ENCODE peak calls at places on chromosomes 1 and 21, in six cellular contexts. One of them, this sample, is unnamed.

GRCh38 chr1:207898260-207898659 is 12.7 kb downstream of the CD34 start:
- DNase-seq in neuronal stem cell: no peak
- DNase-seq in mesenchymal stem cell: no peak
- DNase-seq in mesendoderm: no peak
- DNase-seq in H9: no peak
- DNase-seq in IMR-90: no peak
- DNase-seq in this sample: no peak

GRCh38 chr21:16071082-16071481 is 341.3 kb downstream of the USP25 start:
- DNase-seq in neuronal stem cell: no peak
- DNase-seq in mesenchymal stem cell: no peak
- DNase-seq in mesendoderm: peak; percentile 16
- DNase-seq in H9: no peak
- DNase-seq in IMR-90: no peak
- DNase-seq in this sample: no peak

GRCh38 chr1:18997508-18997907 is 41.0 kb upstream of the IFFO2 start:
- DNase-seq in neuronal stem cell: no peak
- DNase-seq in mesenchymal stem cell: no peak
- DNase-seq in mesendoderm: no peak
- DNase-seq in H9: no peak
- DNase-seq in IMR-90: no peak
- DNase-seq in this sample: no peak

GRCh38 chr1:29576510-29576909 is 340.2 kb downstream of the PTPRU start:
- DNase-seq in neuronal stem cell: no peak
- DNase-seq in mesenchymal stem cell: no peak
- DNase-seq in mesendoderm: no peak
- DNase-seq in H9: no peak
- DNase-seq in IMR-90: no peak
- DNase-seq in this sample: no peak

GRCh38 chr1:151993734-151994496 is at the start of gene S100A10:
- DNase-seq in neuronal stem cell: no peak
- DNase-seq in mesenchymal stem cell: peak; percentile 77
- DNase-seq in mesendoderm: peak; percentile 90
- DNase-seq in H9: peak; percentile 70
- DNase-seq in IMR-90: peak; percentile 68
- DNase-seq in this sample: peak; percentile 73

GRCh38 chr1:204563780-204564179 is 47.6 kb downstream of the MDM4 start:
- DNase-seq in neuronal stem cell: no peak
- DNase-seq in mesenchymal stem cell: no peak
- DNase-seq in mesendoderm: no peak
- DNase-seq in H9: no peak
- DNase-seq in IMR-90: no peak
- DNase-seq in this sample: no peak

GRCh38 chr21:42063206-42063577 is 7.9 kb upstream of the UMODL1 start:
- DNase-seq in neuronal stem cell: no peak
- DNase-seq in mesenchymal stem cell: no peak
- DNase-seq in mesendoderm: no peak
- DNase-seq in H9: no peak
- DNase-seq in IMR-90: no peak
- DNase-seq in this sample: no peak

GRCh38 chr21:32940079-32941014 is 85.4 kb upstream of the OLIG2 start:
- DNase-seq in neuronal stem cell: peak; percentile 60
- DNase-seq in mesenchymal stem cell: peak; percentile 43
- DNase-seq in mesendoderm: peak; percentile 73
- DNase-seq in H9: peak; percentile 55
- DNase-seq in IMR-90: peak; percentile 43
- DNase-seq in this sample: no peak

GRCh38 chr1:227766015-227766634 is 30.9 kb downstream of the SNAP47 start:
- DNase-seq in neuronal stem cell: no peak
- DNase-seq in mesenchymal stem cell: no peak
- DNase-seq in mesendoderm: no peak
- DNase-seq in H9: no peak
- DNase-seq in IMR-90: peak; percentile 33
- DNase-seq in this sample: no peak

GRCh38 chr21:33036430-33037162 is 10.9 kb downstream of the OLIG2 start:
- DNase-seq in neuronal stem cell: no peak
- DNase-seq in mesenchymal stem cell: peak; percentile 55
- DNase-seq in mesendoderm: peak; percentile 21
- DNase-seq in H9: no peak
- DNase-seq in IMR-90: peak; percentile 71
- DNase-seq in this sample: peak; percentile 49

GRCh38 chr1:192559115-192560006 is 16.2 kb upstream of the RGS1 start:
- DNase-seq in neuronal stem cell: no peak
- DNase-seq in mesenchymal stem cell: peak; percentile 98
- DNase-seq in mesendoderm: peak; percentile 59
- DNase-seq in H9: no peak
- DNase-seq in IMR-90: peak; percentile 98
- DNase-seq in this sample: no peak

GRCh38 chr1:239816090-239816812 is 275.4 kb upstream of the FMN2 start:
- DNase-seq in neuronal stem cell: no peak
- DNase-seq in mesenchymal stem cell: peak; percentile 79
- DNase-seq in mesendoderm: peak; percentile 92
- DNase-seq in H9: peak; percentile 78
- DNase-seq in IMR-90: peak; percentile 55
- DNase-seq in this sample: no peak

GRCh38 chr1:247218252-247218651 is 37.6 kb upstream of the VN1R5 start:
- DNase-seq in neuronal stem cell: no peak
- DNase-seq in mesenchymal stem cell: no peak
- DNase-seq in mesendoderm: no peak
- DNase-seq in H9: no peak
- DNase-seq in IMR-90: no peak
- DNase-seq in this sample: no peak

GRCh38 chr1:24216730-24217129 is 29.6 kb upstream of the IFNLR1 start:
- DNase-seq in neuronal stem cell: no peak
- DNase-seq in mesenchymal stem cell: no peak
- DNase-seq in mesendoderm: no peak
- DNase-seq in H9: no peak
- DNase-seq in IMR-90: no peak
- DNase-seq in this sample: no peak

GRCh38 chr1:36486436-36487335 is 4.0 kb upstream of the CSF3R start:
- DNase-seq in neuronal stem cell: no peak
- DNase-seq in mesenchymal stem cell: peak; percentile 50
- DNase-seq in mesendoderm: no peak
- DNase-seq in H9: no peak
- DNase-seq in IMR-90: no peak
- DNase-seq in this sample: no peak

GRCh38 chr1:153750026-153750995 is 22.5 kb downstream of the INTS3 start:
- DNase-seq in neuronal stem cell: peak; percentile 38
- DNase-seq in mesenchymal stem cell: no peak
- DNase-seq in mesendoderm: peak; percentile 42
- DNase-seq in H9: no peak
- DNase-seq in IMR-90: no peak
- DNase-seq in this sample: no peak

GRCh38 chr1:243482237-243483022 is 226.6 kb downstream of the SDCCAG8 start:
- DNase-seq in neuronal stem cell: peak; percentile 38
- DNase-seq in mesenchymal stem cell: peak; percentile 55
- DNase-seq in mesendoderm: peak; percentile 92
- DNase-seq in H9: peak; percentile 69
- DNase-seq in IMR-90: peak; percentile 49
- DNase-seq in this sample: peak; percentile 69

GRCh38 chr1:234771642-234772344 is 161.8 kb upstream of the IRF2BP2 start:
- DNase-seq in neuronal stem cell: no peak
- DNase-seq in mesenchymal stem cell: no peak
- DNase-seq in mesendoderm: peak; percentile 55
- DNase-seq in H9: no peak
- DNase-seq in IMR-90: no peak
- DNase-seq in this sample: no peak

GRCh38 chr1:161733526-161733925 is 12.2 kb downstream of the FCRLB start:
- DNase-seq in neuronal stem cell: no peak
- DNase-seq in mesenchymal stem cell: peak; percentile 85
- DNase-seq in mesendoderm: no peak
- DNase-seq in H9: no peak
- DNase-seq in IMR-90: peak; percentile 93
- DNase-seq in this sample: no peak

GRCh38 chr1:43573066-43573799 is 42.5 kb downstream of the PTPRF start:
- DNase-seq in neuronal stem cell: no peak
- DNase-seq in mesenchymal stem cell: no peak
- DNase-seq in mesendoderm: no peak
- DNase-seq in H9: no peak
- DNase-seq in IMR-90: no peak
- DNase-seq in this sample: no peak

GRCh38 chr1:78047131-78047530 is 1.4 kb downstream of the GIPC2 start:
- DNase-seq in neuronal stem cell: no peak
- DNase-seq in mesenchymal stem cell: no peak
- DNase-seq in mesendoderm: no peak
- DNase-seq in H9: no peak
- DNase-seq in IMR-90: no peak
- DNase-seq in this sample: no peak
- H2BK15ac ChIP-seq in neuronal stem cell: no peak overlapping the region
- H2BK15ac ChIP-seq in mesenchymal stem cell: no peak overlapping the region
- H2BK15ac ChIP-seq in mesendoderm: no peak overlapping the region
- H2BK15ac ChIP-seq in H9: no peak overlapping the region
- H2BK15ac ChIP-seq in IMR-90: no peak overlapping the region
- H2BK15ac ChIP-seq in this sample: no peak overlapping the region

GRCh38 chr1:118588566-118588965 is 399.6 kb downstream of the TBX15 start:
- DNase-seq in neuronal stem cell: no peak
- DNase-seq in mesenchymal stem cell: no peak
- DNase-seq in mesendoderm: peak; percentile 16
- DNase-seq in H9: no peak
- DNase-seq in IMR-90: no peak
- DNase-seq in this sample: no peak

DNA sequence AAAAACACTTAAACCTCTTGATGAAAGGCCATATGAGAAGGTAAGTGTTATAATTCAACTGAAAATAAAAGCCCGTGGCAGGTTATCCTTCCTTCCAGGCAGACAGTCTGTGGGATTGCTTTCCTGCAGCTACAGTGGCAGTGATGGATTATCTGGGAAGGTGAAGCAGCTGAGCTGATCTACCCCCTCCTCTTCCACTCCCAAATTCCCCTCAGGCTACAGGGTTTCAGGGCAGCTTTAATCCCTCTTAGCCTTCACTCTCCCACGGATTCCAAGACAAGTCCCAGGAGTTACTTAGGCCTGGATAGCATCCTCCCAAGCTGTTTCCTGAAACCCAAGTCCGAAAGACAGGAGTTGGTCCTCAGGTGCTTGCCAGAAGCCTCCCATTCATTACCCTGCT is 398.7 kb downstream of the TBX15 start:
- DNase-seq in neuronal stem cell: no peak
- DNase-seq in mesenchymal stem cell: no peak
- DNase-seq in mesendoderm: peak; percentile 41
- DNase-seq in H9: no peak
- DNase-seq in IMR-90: no peak
- DNase-seq in this sample: no peak
- H2BK15ac ChIP-seq in neuronal stem cell: no peak overlapping the region
- H2BK15ac ChIP-seq in mesenchymal stem cell: no peak overlapping the region
- H2BK15ac ChIP-seq in mesendoderm: no peak overlapping the region
- H2BK15ac ChIP-seq in H9: no peak overlapping the region
- H2BK15ac ChIP-seq in IMR-90: no peak overlapping the region
- H2BK15ac ChIP-seq in this sample: no peak overlapping the region

DNA sequence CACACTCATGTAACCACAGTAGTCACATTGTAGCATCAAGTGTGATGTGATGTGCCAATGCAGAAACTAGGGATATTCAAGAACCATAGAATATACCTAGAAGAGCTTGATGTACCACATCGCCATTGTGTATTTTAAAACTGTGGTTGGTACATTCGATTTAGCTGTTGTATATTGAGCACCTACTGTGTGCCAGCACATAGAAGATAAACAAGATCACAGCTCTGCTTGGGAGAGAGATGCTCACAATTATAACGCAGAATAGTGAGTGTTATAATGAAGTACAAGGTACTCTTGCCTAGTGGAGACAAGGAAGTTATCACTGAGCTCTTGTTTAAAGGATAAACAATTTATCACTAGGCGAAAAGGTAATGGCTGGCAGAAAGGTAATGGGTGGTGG is 4.7 kb downstream of the BTF3L4 start:
- DNase-seq in neuronal stem cell: no peak
- DNase-seq in mesenchymal stem cell: no peak
- DNase-seq in mesendoderm: no peak
- DNase-seq in H9: no peak
- DNase-seq in IMR-90: no peak
- DNase-seq in this sample: no peak
- H2BK15ac ChIP-seq in neuronal stem cell: no peak overlapping the region
- H2BK15ac ChIP-seq in mesenchymal stem cell: no peak overlapping the region
- H2BK15ac ChIP-seq in mesendoderm: no peak overlapping the region
- H2BK15ac ChIP-seq in H9: no peak overlapping the region
- H2BK15ac ChIP-seq in IMR-90: no peak overlapping the region
- H2BK15ac ChIP-seq in this sample: no peak overlapping the region

DNA sequence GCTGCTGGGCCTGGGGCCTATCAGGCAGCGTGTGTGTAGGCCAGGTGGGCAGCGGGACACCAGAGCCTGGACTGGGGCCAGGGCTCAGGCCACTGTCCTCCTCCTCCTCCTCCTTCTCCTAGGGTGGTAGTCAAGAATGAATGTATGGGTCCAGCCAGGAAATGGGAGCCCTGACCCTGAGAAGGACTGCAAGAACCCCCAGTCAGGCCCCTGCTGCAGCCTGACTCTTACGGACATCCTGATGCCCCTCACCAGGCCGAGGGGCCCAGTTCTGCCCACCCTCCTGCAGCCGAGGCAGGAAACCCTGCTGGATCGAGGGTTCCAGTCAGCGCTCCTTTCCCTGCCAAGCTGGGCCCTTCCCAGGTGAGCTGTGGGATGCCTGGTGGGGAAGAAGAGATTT is 3.5 kb downstream of the SLFNL1 start:
- DNase-seq in neuronal stem cell: no peak
- DNase-seq in mesenchymal stem cell: no peak
- DNase-seq in mesendoderm: no peak
- DNase-seq in H9: no peak
- DNase-seq in IMR-90: no peak
- DNase-seq in this sample: no peak
- H2BK15ac ChIP-seq in neuronal stem cell: no peak overlapping the region
- H2BK15ac ChIP-seq in mesenchymal stem cell: no peak overlapping the region
- H2BK15ac ChIP-seq in mesendoderm: no peak overlapping the region
- H2BK15ac ChIP-seq in H9: no peak overlapping the region
- H2BK15ac ChIP-seq in IMR-90: no peak overlapping the region
- H2BK15ac ChIP-seq in this sample: no peak overlapping the region

DNA sequence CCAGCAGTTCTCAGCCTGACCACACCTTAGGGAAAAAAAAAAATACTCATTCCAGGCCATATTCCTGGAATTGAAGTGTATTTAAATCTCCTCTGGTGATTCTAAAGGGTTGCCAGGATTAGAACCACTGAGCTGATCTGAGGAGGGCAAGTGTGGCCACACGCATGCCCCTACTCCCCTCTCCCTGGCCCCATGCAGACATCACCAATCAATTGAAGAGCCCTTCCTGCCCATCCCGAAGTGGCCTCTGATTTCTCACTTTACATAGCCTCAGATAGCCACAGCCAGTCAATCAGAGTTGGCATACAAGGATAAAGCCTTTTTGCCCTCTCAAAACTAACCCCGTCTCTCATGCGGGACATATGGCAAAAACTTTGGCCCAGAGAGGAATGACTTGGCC is 84.5 kb upstream of the TMEM51 start:
- DNase-seq in neuronal stem cell: no peak
- DNase-seq in mesenchymal stem cell: no peak
- DNase-seq in mesendoderm: no peak
- DNase-seq in H9: no peak
- DNase-seq in IMR-90: no peak
- DNase-seq in this sample: no peak
- H2BK15ac ChIP-seq in neuronal stem cell: no peak overlapping the region
- H2BK15ac ChIP-seq in mesenchymal stem cell: no peak overlapping the region
- H2BK15ac ChIP-seq in mesendoderm: no peak overlapping the region
- H2BK15ac ChIP-seq in H9: no peak overlapping the region
- H2BK15ac ChIP-seq in IMR-90: no peak overlapping the region
- H2BK15ac ChIP-seq in this sample: no peak overlapping the region

This sample was measured in H1.